ENCODE peak calls at places on chromosomes 6 and 20, in ten cellular contexts. F is left cardiac atrium; R is mucosa of descending colon; V is activated CD8-positive, alpha-beta T cell treated with anti-CD3 and anti-CD28 coated beads, Interleukin-2, amount 10 ng/mL, durations not matched to agents 7 days and 5 days; M is right cardiac atrium; O is T-cell; B is body of pancreas; D is left colon; H is activated naive CD8-positive, alpha-beta T cell treated with anti-CD3 and anti-CD28 coated beads, Interleukin-2, amount 10 ng/mL, durations not matched to agents 7 days and 5 days; K is PC-3. C is an unnamed sample.

GRCh38 chr6:154474636-154475428 is 35.7 kb downstream of the CNKSR3 start:
- ATAC-seq in M (no peak), H (no peak), F (no peak), O (no peak), K (peak), R (peak), B (peak), V (no peak), D (peak), C (peak)

GRCh38 chr6:44227138-44227770 is 3.9 kb downstream of the SLC29A1 start:
- ATAC-seq in R (no peak), B (no peak), F (no peak), H (no peak), V (no peak), D (no peak), O (no peak), M (no peak), K (no peak), C (no peak)

GRCh38 chr6:90610291-90610670 is 23.4 kb upstream of the MAP3K7 start:
- ATAC-seq in F (peak), R (no peak), B (no peak), O (no peak), V (no peak), H (no peak), K (no peak), M (peak), D (no peak), C (no peak)

GRCh38 chr6:75800708-75801505 is 51.9 kb downstream of the MYO6 start:
- ATAC-seq in R (no peak), O (no peak), D (no peak), F (no peak), M (no peak), K (no peak), B (no peak), V (no peak), H (no peak), C (peak)

GRCh38 chr6:16371401-16371800 is 133.0 kb downstream of the GMPR start:
- ATAC-seq in H (no peak), M (no peak), F (no peak), D (no peak), R (no peak), V (no peak), K (no peak), B (no peak), O (no peak), C (no peak)

GRCh38 chr6:105859441-105859840 is 226.7 kb upstream of the PRDM1 start:
- ATAC-seq in M (no peak), H (no peak), F (no peak), O (no peak), V (no peak), B (no peak), R (no peak), D (no peak), K (no peak), C (no peak)

GRCh38 chr20:24470031-24470781 is 777 bp downstream of the SYNDIG1 start:
- ATAC-seq in F (peak), R (peak), O (no peak), D (no peak), K (no peak), V (no peak), B (no peak), H (no peak), M (no peak), C (no peak)

GRCh38 chr6:24284006-24284405 is 73.9 kb downstream of the DCDC2 start:
- ATAC-seq in F (no peak), B (no peak), H (no peak), V (no peak), K (no peak), R (no peak), O (no peak), D (no peak), M (no peak), C (no peak)

GRCh38 chr6:117520603-117521002 is 38.1 kb downstream of the DCBLD1 start:
- ATAC-seq in V (no peak), B (no peak), F (no peak), H (no peak), M (no peak), R (no peak), O (no peak), D (no peak), K (no peak), C (no peak)

GRCh38 chr6:39553811-39554802 is 171.1 kb downstream of the KIF6 start:
- ATAC-seq in F (peak), M (peak), D (no peak), O (no peak), V (no peak), H (no peak), B (no peak), R (no peak), K (no peak), C (no peak)

GRCh38 chr6:90818163-90818562 is 231.3 kb upstream of the MAP3K7 start:
- ATAC-seq in H (no peak), R (no peak), O (no peak), V (no peak), F (no peak), M (no peak), B (no peak), D (no peak), K (no peak), C (no peak)

GRCh38 chr20:2207770-2208097 is 88.1 kb upstream of the TGM3 start:
- ATAC-seq in D (peak), R (peak), F (no peak), M (no peak), V (no peak), K (no peak), B (no peak), O (no peak), H (no peak), C (no peak)

GRCh38 chr6:154448448-154449096 is 61.9 kb downstream of the CNKSR3 start:
- ATAC-seq in F (peak), O (no peak), V (no peak), M (peak), K (no peak), B (peak), H (no peak), R (peak), D (peak), C (no peak)

GRCh38 chr6:167394330-167394729 is 69.4 kb downstream of the TTLL2 start:
- ATAC-seq in D (no peak), B (no peak), F (no peak), H (no peak), O (no peak), R (no peak), V (no peak), M (no peak), K (no peak), C (no peak)

GRCh38 chr20:44728835-44729342 is 13.7 kb downstream of the CCN5 start:
- ATAC-seq in K (peak), H (no peak), D (peak), B (peak), V (no peak), F (peak), R (peak), O (no peak), M (peak), C (peak)

GRCh38 chr6:112141707-112142106 is 54.3 kb downstream of the FAM229B start:
- ATAC-seq in K (peak), O (no peak), B (no peak), V (no peak), D (no peak), H (no peak), F (no peak), M (no peak), R (no peak), C (no peak)

GRCh38 chr20:45987108-45987780 is 15.2 kb upstream of the ZNF335 start:
- ATAC-seq in D (peak), V (peak), M (peak), B (peak), H (peak), R (peak), O (peak), F (peak), K (peak), C (peak)

GRCh38 chr20:62816879-62817873 is at the start of gene COL9A3:
- ATAC-seq in M (no peak), H (no peak), O (peak), F (no peak), V (peak), B (peak), R (no peak), D (no peak), K (no peak), C (no peak)

GRCh38 chr6:134689676-134690447 is 260.0 kb downstream of the ALDH8A1 start:
- ATAC-seq in M (peak), R (no peak), V (no peak), D (no peak), F (peak), H (no peak), O (no peak), K (no peak), B (peak), C (no peak)

GRCh38 chr6:56335733-56336132 is 88.4 kb upstream of the COL21A1 start:
- ATAC-seq in V (no peak), F (no peak), K (peak), M (no peak), H (no peak), B (no peak), D (no peak), R (no peak), O (no peak), C (no peak)

GRCh38 chr6:42820509-42821340 is 38.9 kb downstream of the BICRAL start:
- ATAC-seq in B (no peak), O (no peak), D (no peak), H (no peak), M (peak), V (no peak), R (peak), F (peak), K (no peak), C (no peak)

GRCh38 chr6:104814743-104815142 is 45.0 kb downstream of the HACE1 start:
- ATAC-seq in D (no peak), B (no peak), K (no peak), H (no peak), O (no peak), R (no peak), V (no peak), M (no peak), F (no peak), C (no peak)

GRCh38 chr20:8627386-8628030 is 441.4 kb upstream of the PLCB4 start:
- ATAC-seq in D (no peak), H (no peak), K (no peak), R (no peak), M (peak), B (no peak), O (no peak), V (no peak), F (no peak), C (no peak)

GRCh38 chr6:32189742-32190053 is 304 bp downstream of the PBX2 start:
- ATAC-seq in V (no peak), F (peak), D (peak), H (no peak), B (no peak), K (no peak), M (peak), O (no peak), R (peak), C (peak)

GRCh38 chr20:1904160-1904559 is 9.0 kb downstream of the SIRPA start:
- ATAC-seq in F (no peak), K (no peak), V (no peak), D (no peak), H (no peak), R (no peak), O (no peak), B (peak), M (no peak), C (no peak)

GRCh38 chr6:40743690-40744446 is 156.7 kb upstream of the LRFN2 start:
- ATAC-seq in K (no peak), D (no peak), B (no peak), F (no peak), V (no peak), H (no peak), M (no peak), O (no peak), R (no peak), C (no peak)

GRCh38 chr6:157806496-157807215 is 16.4 kb upstream of the SNX9 start:
- ATAC-seq in D (no peak), R (no peak), O (no peak), F (no peak), H (no peak), K (no peak), M (no peak), V (no peak), B (no peak), C (no peak)

GRCh38 chr6:12963566-12963965 is 247.0 kb downstream of the PHACTR1 start:
- ATAC-seq in H (no peak), D (no peak), F (peak), O (no peak), M (peak), B (no peak), R (no peak), K (no peak), V (no peak), C (no peak)

GRCh38 chr6:28965706-28966105 is 39.4 kb downstream of the ZNF311 start:
- ATAC-seq in M (no peak), H (no peak), D (no peak), O (no peak), R (no peak), K (no peak), V (no peak), F (no peak), B (no peak), C (no peak)

GRCh38 chr6:103854059-103854458 is 1005.7 kb downstream of the HACE1 start:
- ATAC-seq in F (no peak), R (no peak), B (no peak), D (no peak), H (no peak), M (no peak), K (no peak), O (no peak), V (no peak), C (no peak)

GRCh38 chr20:38001173-38001875 is 31.9 kb downstream of the TTI1 start:
- ATAC-seq in V (no peak), M (no peak), B (no peak), F (no peak), D (no peak), R (no peak), K (peak), O (no peak), H (no peak), C (no peak)

GRCh38 chr20:38110525-38111178 is 54.4 kb downstream of the TGM2 start:
- ATAC-seq in F (no peak), V (no peak), R (peak), M (no peak), K (no peak), D (no peak), H (no peak), B (no peak), O (no peak), C (no peak)

GRCh38 chr6:113909224-113909856 is 52.2 kb downstream of the MARCKS start:
- ATAC-seq in M (no peak), V (no peak), D (no peak), K (peak), H (no peak), R (no peak), F (no peak), O (peak), B (no peak), C (no peak)

C was measured in esophagus mucosa.